ENCODE peak calls at places on chromosome 10, in five cellular contexts. One of them, this sample, is unnamed.

GRCh38 chr10:49113741-49114141 is 1.6 kb downstream of the VSTM4 start:
- DNase-seq in HCT116: no peak
- DNase-seq in HepG2: no peak
- DNase-seq in breast epithelium: no peak
- DNase-seq in CD8-positive, alpha-beta T cell: no peak
- DNase-seq in this sample: no peak

GRCh38 chr10:113175176-113175575 is 225.1 kb downstream of the TCF7L2 start:
- DNase-seq in HCT116: no peak
- DNase-seq in HepG2: no peak
- DNase-seq in breast epithelium: no peak
- DNase-seq in CD8-positive, alpha-beta T cell: no peak
- DNase-seq in this sample: no peak

GRCh38 chr10:129063212-129063611 is 403.8 kb upstream of the MGMT start:
- DNase-seq in HCT116: no peak
- DNase-seq in HepG2: no peak
- DNase-seq in breast epithelium: no peak
- DNase-seq in CD8-positive, alpha-beta T cell: no peak
- DNase-seq in this sample: no peak

GRCh38 chr10:35005868-35006267 is 84.3 kb downstream of the CUL2 start:
- DNase-seq in HCT116: no peak
- DNase-seq in HepG2: no peak
- DNase-seq in breast epithelium: no peak
- DNase-seq in CD8-positive, alpha-beta T cell: no peak
- DNase-seq in this sample: peak; percentile 100

GRCh38 chr10:122045212-122045611 is 56.2 kb downstream of the TACC2 start:
- DNase-seq in HCT116: no peak
- DNase-seq in HepG2: no peak
- DNase-seq in breast epithelium: no peak
- DNase-seq in CD8-positive, alpha-beta T cell: no peak
- DNase-seq in this sample: no peak

GRCh38 chr10:45487738-45488137 is 113.7 kb downstream of the ALOX5 start:
- DNase-seq in HCT116: no peak
- DNase-seq in HepG2: no peak
- DNase-seq in breast epithelium: no peak
- DNase-seq in CD8-positive, alpha-beta T cell: no peak
- DNase-seq in this sample: no peak

GRCh38 chr10:111086602-111087001 is 9.8 kb downstream of the ADRA2A start:
- DNase-seq in HCT116: no peak
- DNase-seq in HepG2: no peak
- DNase-seq in breast epithelium: no peak
- DNase-seq in CD8-positive, alpha-beta T cell: no peak
- DNase-seq in this sample: no peak

GRCh38 chr10:59362991-59363390 is 642 bp upstream of the FAM13C start:
- DNase-seq in HCT116: no peak
- DNase-seq in HepG2: no peak
- DNase-seq in breast epithelium: peak; percentile 60
- DNase-seq in CD8-positive, alpha-beta T cell: no peak
- DNase-seq in this sample: peak; percentile 50

GRCh38 chr10:326350-326749 is 191.1 kb downstream of the ZMYND11 start:
- DNase-seq in HCT116: no peak
- DNase-seq in HepG2: no peak
- DNase-seq in breast epithelium: no peak
- DNase-seq in CD8-positive, alpha-beta T cell: no peak
- DNase-seq in this sample: no peak

GRCh38 chr10:59019603-59020002 is 156.8 kb upstream of the PHYHIPL start:
- DNase-seq in HCT116: no peak
- DNase-seq in HepG2: no peak
- DNase-seq in breast epithelium: no peak
- DNase-seq in CD8-positive, alpha-beta T cell: no peak
- DNase-seq in this sample: no peak

GRCh38 chr10:77103213-77103612 is 534.4 kb downstream of the KCNMA1 start:
- DNase-seq in HCT116: no peak
- DNase-seq in HepG2: no peak
- DNase-seq in breast epithelium: no peak
- DNase-seq in CD8-positive, alpha-beta T cell: no peak
- DNase-seq in this sample: no peak

GRCh38 chr10:35294506-35294905 is 41.8 kb upstream of the CCNY start:
- DNase-seq in HCT116: no peak
- DNase-seq in HepG2: no peak
- DNase-seq in breast epithelium: no peak
- DNase-seq in CD8-positive, alpha-beta T cell: no peak
- DNase-seq in this sample: no peak

GRCh38 chr10:90592903-90593302 is 264.9 kb downstream of the HTR7 start:
- DNase-seq in HCT116: peak; percentile 68
- DNase-seq in HepG2: peak; percentile 42
- DNase-seq in breast epithelium: peak; percentile 19
- DNase-seq in CD8-positive, alpha-beta T cell: no peak
- DNase-seq in this sample: peak; percentile 41

GRCh38 chr10:97755718-97756117 is 16.1 kb downstream of the SFRP5 start:
- DNase-seq in HCT116: no peak
- DNase-seq in HepG2: no peak
- DNase-seq in breast epithelium: no peak
- DNase-seq in CD8-positive, alpha-beta T cell: no peak
- DNase-seq in this sample: no peak

GRCh38 chr10:28179490-28180099 is 123.3 kb downstream of the MPP7 start:
- DNase-seq in HCT116: peak; percentile 69
- DNase-seq in HepG2: peak; percentile 46
- DNase-seq in breast epithelium: no peak
- DNase-seq in CD8-positive, alpha-beta T cell: peak; percentile 32
- DNase-seq in this sample: peak; percentile 46

GRCh38 chr10:23095966-23096813 is 811 bp downstream of the MSRB2 start:
- DNase-seq in HCT116: no peak
- DNase-seq in HepG2: peak; percentile 6
- DNase-seq in breast epithelium: peak; percentile 54
- DNase-seq in CD8-positive, alpha-beta T cell: peak; percentile 17
- DNase-seq in this sample: peak; percentile 35

GRCh38 chr10:47031251-47031952 is 120.2 kb downstream of the PTPN20 start:
- DNase-seq in HCT116: peak; percentile 23
- DNase-seq in HepG2: no peak
- DNase-seq in breast epithelium: no peak
- DNase-seq in CD8-positive, alpha-beta T cell: no peak
- DNase-seq in this sample: peak; percentile 15

GRCh38 chr10:126128581-126128980 is 232.2 kb downstream of the FANK1 start:
- DNase-seq in HCT116: no peak
- DNase-seq in HepG2: no peak
- DNase-seq in breast epithelium: no peak
- DNase-seq in CD8-positive, alpha-beta T cell: no peak
- DNase-seq in this sample: no peak

GRCh38 chr10:33612116-33612515 is 277.6 kb upstream of the NRP1 start:
- DNase-seq in HCT116: no peak
- DNase-seq in HepG2: no peak
- DNase-seq in breast epithelium: no peak
- DNase-seq in CD8-positive, alpha-beta T cell: no peak
- DNase-seq in this sample: peak; percentile 92

GRCh38 chr10:51097546-51097945 is 23.3 kb downstream of the PRKG1 start:
- DNase-seq in HCT116: no peak
- DNase-seq in HepG2: no peak
- DNase-seq in breast epithelium: no peak
- DNase-seq in CD8-positive, alpha-beta T cell: no peak
- DNase-seq in this sample: no peak

GRCh38 chr10:93476756-93477155 is 5.4 kb downstream of the MYOF start:
- DNase-seq in HCT116: no peak
- DNase-seq in HepG2: no peak
- DNase-seq in breast epithelium: no peak
- DNase-seq in CD8-positive, alpha-beta T cell: no peak
- DNase-seq in this sample: no peak

GRCh38 chr10:59880976-59881510 is 25.3 kb downstream of the CCDC6 start:
- DNase-seq in HCT116: no peak
- DNase-seq in HepG2: no peak
- DNase-seq in breast epithelium: no peak
- DNase-seq in CD8-positive, alpha-beta T cell: peak; percentile 22
- DNase-seq in this sample: no peak

GRCh38 chr10:26534384-26534783 is 96.2 kb downstream of the APBB1IP start:
- DNase-seq in HCT116: peak; percentile 37
- DNase-seq in HepG2: no peak
- DNase-seq in breast epithelium: no peak
- DNase-seq in CD8-positive, alpha-beta T cell: no peak
- DNase-seq in this sample: no peak

GRCh38 chr10:34280599-34281374 is 534.3 kb downstream of the PARD3 start:
- DNase-seq in HCT116: no peak
- DNase-seq in HepG2: peak; percentile 29
- DNase-seq in breast epithelium: peak; percentile 72
- DNase-seq in CD8-positive, alpha-beta T cell: no peak
- DNase-seq in this sample: peak; percentile 97

GRCh38 chr10:24645784-24646183 is 77.9 kb downstream of the ARHGAP21 start:
- DNase-seq in HCT116: no peak
- DNase-seq in HepG2: no peak
- DNase-seq in breast epithelium: no peak
- DNase-seq in CD8-positive, alpha-beta T cell: no peak
- DNase-seq in this sample: peak; percentile 29

GRCh38 chr10:121900443-121901174 is 27.2 kb downstream of the ATE1 start:
- DNase-seq in HCT116: peak; percentile 52
- DNase-seq in HepG2: peak; percentile 62
- DNase-seq in breast epithelium: no peak
- DNase-seq in CD8-positive, alpha-beta T cell: peak; percentile 9
- DNase-seq in this sample: peak; percentile 70

GRCh38 chr10:102231357-102232318 is 5.5 kb downstream of the ELOVL3 start:
- DNase-seq in HCT116: peak; percentile 40
- DNase-seq in HepG2: peak; percentile 38
- DNase-seq in breast epithelium: no peak
- DNase-seq in CD8-positive, alpha-beta T cell: peak; percentile 78
- DNase-seq in this sample: no peak

GRCh38 chr10:79144341-79145173 is 75.8 kb downstream of the ZMIZ1 start:
- DNase-seq in HCT116: no peak
- DNase-seq in HepG2: no peak
- DNase-seq in breast epithelium: peak; percentile 80
- DNase-seq in CD8-positive, alpha-beta T cell: no peak
- DNase-seq in this sample: no peak

GRCh38 chr10:31319602-31320178 is 674 bp downstream of the ZEB1 start:
- DNase-seq in HCT116: no peak
- DNase-seq in HepG2: no peak
- DNase-seq in breast epithelium: no peak
- DNase-seq in CD8-positive, alpha-beta T cell: no peak
- DNase-seq in this sample: no peak

GRCh38 chr10:43355749-43356371 is 15.6 kb upstream of the FXYD4 start:
- DNase-seq in HCT116: peak; percentile 83
- DNase-seq in HepG2: peak; percentile 25
- DNase-seq in breast epithelium: no peak
- DNase-seq in CD8-positive, alpha-beta T cell: no peak
- DNase-seq in this sample: peak; percentile 86

GRCh38 chr10:45253183-45253914 is 62.1 kb downstream of the OR13A1 start:
- DNase-seq in HCT116: no peak
- DNase-seq in HepG2: no peak
- DNase-seq in breast epithelium: no peak
- DNase-seq in CD8-positive, alpha-beta T cell: no peak
- DNase-seq in this sample: no peak

GRCh38 chr10:38038107-38038931 is 27.8 kb downstream of the ZNF33A start:
- DNase-seq in HCT116: no peak
- DNase-seq in HepG2: no peak
- DNase-seq in breast epithelium: no peak
- DNase-seq in CD8-positive, alpha-beta T cell: no peak
- DNase-seq in this sample: no peak

GRCh38 chr10:29849434-29849833 is 210.0 kb downstream of the JCAD start:
- DNase-seq in HCT116: no peak
- DNase-seq in HepG2: no peak
- DNase-seq in breast epithelium: no peak
- DNase-seq in CD8-positive, alpha-beta T cell: no peak
- DNase-seq in this sample: no peak

GRCh38 chr10:131047501-131047900 is 264.0 kb downstream of the TCERG1L start:
- DNase-seq in HCT116: no peak
- DNase-seq in HepG2: no peak
- DNase-seq in breast epithelium: no peak
- DNase-seq in CD8-positive, alpha-beta T cell: no peak
- DNase-seq in this sample: peak; percentile 23

GRCh38 chr10:94225589-94225988 is 137.2 kb downstream of the NOC3L start:
- DNase-seq in HCT116: no peak
- DNase-seq in HepG2: no peak
- DNase-seq in breast epithelium: no peak
- DNase-seq in CD8-positive, alpha-beta T cell: no peak
- DNase-seq in this sample: peak; percentile 24

GRCh38 chr10:124735491-124736286 is 8.5 kb downstream of the FAM53B start:
- DNase-seq in HCT116: no peak
- DNase-seq in HepG2: no peak
- DNase-seq in breast epithelium: no peak
- DNase-seq in CD8-positive, alpha-beta T cell: no peak
- DNase-seq in this sample: no peak
- H3K4me3 ChIP-seq in HCT116: no peak overlapping the region
- H3K4me3 ChIP-seq in HepG2: no peak overlapping the region
- H3K4me3 ChIP-seq in breast epithelium: no peak overlapping the region
- H3K4me3 ChIP-seq in CD8-positive, alpha-beta T cell: no peak overlapping the region
- H3K4me3 ChIP-seq in this sample: no peak overlapping the region

GRCh38 chr10:73398024-73398423 is 15.8 kb downstream of the ANXA7 start:
- DNase-seq in HCT116: no peak
- DNase-seq in HepG2: no peak
- DNase-seq in breast epithelium: no peak
- DNase-seq in CD8-positive, alpha-beta T cell: no peak
- DNase-seq in this sample: no peak
- TF ChIP-seq CTCF in HCT116: peak; percentile 71
- TF ChIP-seq CTCF in HepG2: peak; percentile 44
- TF ChIP-seq CTCF in breast epithelium: no peak
- TF ChIP-seq CTCF in CD8-positive, alpha-beta T cell: no peak
- TF ChIP-seq CTCF in this sample: peak; percentile 20

DNA sequence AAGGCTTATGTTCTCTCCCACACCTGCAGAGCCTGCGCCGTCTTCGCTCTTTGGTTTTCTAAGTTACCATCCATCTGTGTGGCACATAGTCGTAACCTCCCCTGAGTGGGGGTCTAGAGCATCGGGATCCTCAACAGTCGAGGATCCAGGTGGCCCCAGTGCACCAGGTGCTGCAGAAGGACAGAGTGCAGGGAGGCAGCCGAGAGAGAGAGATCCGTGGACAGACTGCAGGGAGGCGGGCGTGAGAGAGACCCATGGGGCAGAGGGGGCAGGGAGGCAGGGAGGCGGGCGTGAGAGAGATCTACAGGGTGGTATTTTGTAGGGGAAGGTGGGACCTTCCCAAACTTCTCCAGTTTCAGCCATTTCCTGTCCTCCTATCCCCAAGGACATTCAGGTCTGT is 42.3 kb downstream of the PFKP start:
- DNase-seq in HCT116: no peak
- DNase-seq in HepG2: no peak
- DNase-seq in breast epithelium: no peak
- DNase-seq in CD8-positive, alpha-beta T cell: no peak
- DNase-seq in this sample: no peak
- H3K36me3 ChIP-seq in HCT116: peaks cover 57% of the 10 kb centered on the region
- H3K36me3 ChIP-seq in HepG2: no peaks in the 10 kb centered on the region
- H3K36me3 ChIP-seq in breast epithelium: no peaks in the 10 kb centered on the region
- H3K36me3 ChIP-seq in CD8-positive, alpha-beta T cell: peaks cover 54% of the 10 kb centered on the region
- H3K36me3 ChIP-seq in this sample: peaks cover 40% of the 10 kb centered on the region

GRCh38 chr10:89535185-89536012 is at the start of gene SLC16A12:
- DNase-seq in HCT116: no peak
- DNase-seq in HepG2: no peak
- DNase-seq in breast epithelium: no peak
- DNase-seq in CD8-positive, alpha-beta T cell: no peak
- DNase-seq in this sample: no peak
- H3K4me3 ChIP-seq in HCT116: no peak within 1 kb of the TSS
- H3K4me3 ChIP-seq in HepG2: peak within 1 kb of the TSS; percentile 22
- H3K4me3 ChIP-seq in breast epithelium: peak within 1 kb of the TSS; percentile 44
- H3K4me3 ChIP-seq in CD8-positive, alpha-beta T cell: no peak within 1 kb of the TSS
- H3K4me3 ChIP-seq in this sample: peak within 1 kb of the TSS; percentile 25

GRCh38 chr10:95289003-95289920 is 1.5 kb downstream of the PDLIM1 start:
- DNase-seq in HCT116: no peak
- DNase-seq in HepG2: no peak
- DNase-seq in breast epithelium: no peak
- DNase-seq in CD8-positive, alpha-beta T cell: no peak
- DNase-seq in this sample: no peak
- TF ChIP-seq CTCF in HCT116: peak; percentile 39
- TF ChIP-seq CTCF in HepG2: peak; percentile 65
- TF ChIP-seq CTCF in breast epithelium: peak; percentile 28
- TF ChIP-seq CTCF in CD8-positive, alpha-beta T cell: no peak
- TF ChIP-seq CTCF in this sample: peak; percentile 23

This sample was measured in bronchial epithelial cell.